ENCODE peak calls at places on chromosome 4, in nine cellular contexts. L, X, E, Q, W, D, Z, R and C are unnamed samples.

GRCh38 chr4:100208964-100209363 is 18.7 kb upstream of the DDIT4L start:
- DNase-seq in L (no peak), X (no peak), W (no peak), E (no peak), Z (no peak), R (no peak), D (no peak), Q (no peak), C (no peak)

GRCh38 chr4:54076673-54077072 is 12.3 kb upstream of the CHIC2 start:
- DNase-seq in L (no peak), Z (no peak), W (no peak), E (no peak), X (no peak), R (no peak), D (peak; percentile 39), Q (no peak), C (no peak)

GRCh38 chr4:71272976-71273375 is 65.8 kb upstream of the SLC4A4 start:
- DNase-seq in X (no peak), Q (no peak), W (no peak), L (no peak), D (no peak), E (no peak), Z (no peak), R (no peak), C (no peak)

GRCh38 chr4:107622006-107622405 is 98.0 kb downstream of the PAPSS1 start:
- DNase-seq in X (no peak), D (no peak), Z (no peak), R (no peak), W (no peak), Q (no peak), E (no peak), L (no peak), C (no peak)

GRCh38 chr4:82989567-82990429 is 20.8 kb downstream of the LIN54 start:
- DNase-seq in R (no peak), E (no peak), D (peak; percentile 31), L (no peak), X (no peak), Q (peak; percentile 33), Z (no peak), W (no peak), C (no peak)

GRCh38 chr4:1871471-1872021 is 353 bp downstream of the NSD2 start:
- DNase-seq in W (no peak), L (no peak), R (peak; percentile 69), D (no peak), Z (peak; percentile 73), E (no peak), X (no peak), Q (peak; percentile 72), C (no peak)

GRCh38 chr4:175109933-175110332 is 191.8 kb downstream of the ADAM29 start:
- DNase-seq in Z (no peak), W (no peak), R (no peak), L (no peak), E (no peak), X (no peak), Q (peak; percentile 12), D (no peak), C (no peak)

GRCh38 chr4:7649741-7650531 is 215.2 kb upstream of the PSAPL1 start:
- DNase-seq in L (no peak), D (peak; percentile 95), X (no peak), R (peak; percentile 31), Q (peak; percentile 93), E (peak; percentile 19), W (no peak), Z (no peak), C (peak; percentile 80)

GRCh38 chr4:153346031-153346430 is 1.5 kb downstream of the MND1 start:
- DNase-seq in Z (no peak), E (no peak), D (no peak), R (no peak), X (no peak), Q (no peak), L (no peak), W (no peak), C (no peak)

GRCh38 chr4:153346563-153346962 is 2.1 kb downstream of the MND1 start:
- DNase-seq in L (no peak), W (no peak), D (peak; percentile 10), Z (no peak), X (no peak), Q (peak; percentile 39), R (no peak), E (no peak), C (no peak)

GRCh38 chr4:153345011-153345981 is 808 bp downstream of the MND1 start:
- DNase-seq in E (peak; percentile 35), Z (peak; percentile 57), W (no peak), D (peak; percentile 56), Q (peak; percentile 82), R (peak; percentile 73), L (no peak), X (no peak), C (peak; percentile 19)

GRCh38 chr4:153342751-153343552 is 1.5 kb upstream of the MND1 start:
- DNase-seq in E (no peak), W (no peak), L (no peak), R (no peak), Q (no peak), D (no peak), Z (no peak), X (no peak), C (no peak)

DNA sequence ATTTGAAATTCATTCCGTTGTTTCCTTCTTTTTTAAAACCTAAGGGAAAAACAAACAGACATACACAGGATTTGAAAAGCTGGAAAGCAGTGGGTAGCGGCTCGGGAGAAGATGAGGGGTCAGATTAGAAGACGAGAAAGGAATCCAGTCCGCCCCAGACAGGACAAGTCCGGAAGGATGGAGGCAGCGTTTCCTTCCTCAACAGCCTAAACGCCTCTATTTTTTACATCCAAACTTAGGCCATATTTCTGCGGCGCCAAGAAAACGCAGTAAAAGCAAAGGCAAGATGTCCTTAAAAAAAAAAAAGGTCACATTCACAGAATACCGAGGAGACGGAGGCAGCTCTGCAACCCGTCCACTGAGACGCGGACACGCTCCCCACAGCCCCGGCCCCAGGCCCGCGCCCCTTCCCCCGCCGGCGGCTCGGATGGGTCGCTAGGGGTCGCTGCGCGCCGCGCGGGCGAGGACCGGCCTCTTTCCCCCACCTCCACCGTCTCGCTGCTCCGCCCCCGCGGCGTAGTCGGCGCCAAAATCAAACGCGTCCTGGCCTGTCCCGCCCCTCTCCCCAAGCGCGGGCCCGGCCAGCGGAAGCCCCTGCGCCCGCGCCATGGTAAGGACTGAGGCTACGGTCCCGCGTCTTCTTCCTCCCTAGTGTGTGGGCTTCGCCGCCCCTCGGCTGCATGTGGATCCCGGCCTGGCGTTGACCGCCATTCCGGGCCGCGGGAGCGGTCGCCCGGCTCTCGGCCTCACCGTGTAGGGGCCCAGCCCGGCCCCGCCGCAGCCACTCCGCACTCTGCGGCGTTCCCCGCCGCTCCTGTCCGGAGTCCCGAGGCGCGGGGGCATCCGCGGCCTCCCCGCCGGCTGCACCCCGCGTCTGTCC is at the start of gene MND1:
- DNase-seq in X (peak; percentile 66), L (peak; percentile 58), Z (peak; percentile 93), Q (peak; percentile 94), D (peak; percentile 71), W (peak; percentile 96), E (peak; percentile 80), R (peak; percentile 93), C (peak; percentile 61)
- TF ChIP-seq POLR2A in X (no peak), L (no peak), Z (no peak), Q (peak; percentile 66), D (peak; percentile 28), W (no peak), E (no peak), R (no peak), C (peak; percentile 82)

GRCh38 chr4:105896984-105897760 is 1.9 kb downstream of the NPNT start:
- DNase-seq in L (no peak), R (no peak), D (no peak), E (no peak), X (no peak), Q (no peak), W (no peak), Z (no peak), C (no peak)

GRCh38 chr4:105896461-105896939 is 1.2 kb downstream of the NPNT start:
- DNase-seq in E (no peak), L (no peak), R (no peak), Z (no peak), X (no peak), Q (no peak), D (no peak), W (no peak), C (no peak)

GRCh38 chr4:105894570-105895323 is 524 bp upstream of the NPNT start:
- DNase-seq in L (no peak), Q (no peak), X (no peak), R (no peak), W (no peak), Z (peak; percentile 57), E (no peak), D (no peak), C (no peak)

GRCh38 chr4:105895609-105896460 is 564 bp downstream of the NPNT start:
- DNase-seq in D (no peak), E (no peak), Z (peak; percentile 60), X (no peak), L (no peak), W (peak; percentile 85), Q (no peak), R (peak; percentile 52), C (no peak)

DNA sequence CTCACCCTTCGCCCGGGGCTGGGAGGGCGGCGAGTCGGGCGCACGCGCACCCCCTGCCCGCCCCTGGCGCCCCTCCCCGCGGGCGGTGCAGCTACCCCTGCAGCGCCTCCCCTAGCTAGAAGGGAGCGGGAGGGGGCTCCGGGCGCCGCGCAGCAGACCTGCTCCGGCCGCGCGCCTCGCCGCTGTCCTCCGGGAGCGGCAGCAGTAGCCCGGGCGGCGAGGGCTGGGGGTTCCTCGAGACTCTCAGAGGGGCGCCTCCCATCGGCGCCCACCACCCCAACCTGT is at the start of gene NPNT:
- DNase-seq in W (no peak), L (no peak), E (no peak), R (no peak), X (no peak), D (no peak), Z (no peak), Q (no peak), C (no peak)
- TF ChIP-seq POLR2A in W (no peak), L (no peak), E (peak; percentile 51), R (no peak), X (peak; percentile 22), D (no peak), Z (no peak), Q (no peak), C (no peak)

GRCh38 chr4:48271626-48272025 is 2.0 kb upstream of the TEC start:
- DNase-seq in Q (no peak), X (no peak), R (no peak), D (no peak), Z (no peak), L (no peak), W (no peak), E (no peak), C (no peak)

GRCh38 chr4:48270516-48270897 is 869 bp upstream of the TEC start:
- DNase-seq in R (no peak), Z (no peak), E (no peak), L (no peak), W (no peak), D (no peak), Q (no peak), X (no peak), C (no peak)

GRCh38 chr4:48271048-48271452 is 1.4 kb upstream of the TEC start:
- DNase-seq in Z (no peak), X (no peak), L (no peak), Q (no peak), D (no peak), R (no peak), W (no peak), E (no peak), C (no peak)

GRCh38 chr4:48268956-48269860 is at the start of gene TEC:
- DNase-seq in X (peak; percentile 17), Z (peak; percentile 81), Q (peak; percentile 80), L (peak; percentile 35), E (peak; percentile 56), D (no peak), W (peak; percentile 91), R (no peak), C (no peak)

GRCh38 chr4:48269861-48270515 is 350 bp upstream of the TEC start:
- DNase-seq in E (peak; percentile 96), R (peak; percentile 98), X (peak; percentile 87), W (peak; percentile 99), D (peak; percentile 51), Z (peak; percentile 96), L (peak; percentile 90), Q (peak; percentile 97), C (no peak)
- TF ChIP-seq POLR2A in E (no peak), R (peak; percentile 63), X (peak; percentile 24), W (no peak), D (no peak), Z (no peak), L (no peak), Q (peak; percentile 80), C (no peak)

GRCh38 chr4:125833-126232 is 1.5 kb downstream of the ZNF718 start:
- DNase-seq in W (no peak), D (no peak), R (no peak), L (no peak), X (no peak), Q (peak; percentile 28), E (no peak), Z (no peak), C (no peak)

GRCh38 chr4:120616-121015 is 3.7 kb upstream of the ZNF718 start:
- DNase-seq in X (no peak), Q (peak; percentile 51), R (no peak), Z (no peak), L (no peak), E (no peak), W (no peak), D (no peak), C (no peak)

GRCh38 chr4:125085-125820 is 952 bp downstream of the ZNF718 start:
- DNase-seq in R (peak; percentile 64), Q (peak; percentile 66), Z (peak; percentile 64), X (no peak), L (peak; percentile 18), D (peak; percentile 17), E (peak; percentile 38), W (no peak), C (no peak)

GRCh38 chr4:121408-122084 is 2.8 kb upstream of the ZNF718 start:
- DNase-seq in W (no peak), L (no peak), E (no peak), X (no peak), Q (peak; percentile 94), Z (no peak), D (no peak), R (no peak), C (no peak)

DNA sequence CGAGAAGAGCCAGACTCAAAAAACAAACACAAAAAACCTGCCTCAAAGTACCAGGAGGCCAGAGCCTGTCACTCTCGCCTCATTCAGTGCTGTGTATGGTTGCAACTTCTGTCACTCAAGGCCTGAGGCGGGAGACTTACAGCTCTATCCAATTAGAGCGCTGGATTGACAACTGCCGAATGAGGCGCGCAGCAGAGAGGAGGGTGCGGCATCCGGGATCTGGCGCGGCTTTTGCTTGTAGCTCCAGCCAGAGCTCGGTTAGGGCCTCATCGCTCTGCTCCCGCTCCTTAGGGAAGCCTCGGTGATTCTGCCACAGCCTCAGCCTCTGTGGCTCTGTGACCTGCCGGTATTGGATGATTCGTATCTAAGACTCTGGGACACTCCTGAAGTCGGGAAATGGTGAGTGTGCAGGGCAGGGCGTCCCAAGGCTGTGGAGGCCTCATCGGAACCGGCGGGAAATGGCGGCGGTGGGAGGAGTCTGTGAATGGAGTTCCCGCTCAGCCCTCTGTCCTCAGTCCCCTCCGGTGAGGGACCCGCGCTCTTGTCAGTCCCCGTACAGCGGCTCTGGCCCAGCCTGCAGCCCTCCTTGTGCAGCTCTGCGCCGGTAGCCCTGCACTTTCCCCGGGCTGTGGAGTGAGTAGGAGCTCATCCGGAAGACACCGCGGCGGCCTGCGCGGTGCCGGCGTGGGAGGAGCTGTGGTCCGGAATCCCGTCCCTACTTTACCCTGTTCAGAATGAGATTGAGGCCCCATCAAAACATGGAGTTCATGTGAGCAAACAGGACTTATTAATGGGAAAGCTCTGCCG is at the start of gene ZNF718:
- DNase-seq in X (peak; percentile 89), W (peak; percentile 98), L (peak; percentile 95), Q (peak; percentile 98), E (peak; percentile 94), D (peak; percentile 97), Z (peak; percentile 94), R (peak; percentile 94), C (no peak)
- TF ChIP-seq POLR2A in X (peak; percentile 86), W (no peak), L (peak; percentile 59), Q (peak; percentile 90), E (peak; percentile 67), D (peak; percentile 79), Z (no peak), R (peak; percentile 82), C (peak; percentile 18)